ENCODE peak calls at places on chromosomes 1 and 21, in four cellular contexts. L is cardiac fibroblast, U is HFFc6, E is iPS-NIHi11. Z is an unnamed sample.

GRCh38 chr21:25421327-25422028 is 185.8 kb downstream of the MRPL39 start:
- DNase-seq in L (peak; percentile 69), U (peak; percentile 6), E (peak; percentile 48), Z (no peak)

GRCh38 chr1:204074274-204075115 is 1.6 kb downstream of the SOX13 start:
- DNase-seq in L (peak; percentile 65), E (no peak), U (peak; percentile 50), Z (peak; percentile 55)

GRCh38 chr1:185811062-185811709 is 77.0 kb downstream of the HMCN1 start:
- DNase-seq in E (no peak), U (no peak), L (no peak), Z (no peak)

GRCh38 chr1:191875994-191876393 is 282.3 kb upstream of the RGS18 start:
- DNase-seq in U (no peak), L (no peak), E (no peak), Z (no peak)

GRCh38 chr1:33347650-33347992 is 26.7 kb upstream of the A3GALT2 start:
- DNase-seq in L (peak; percentile 71), U (no peak), E (no peak), Z (peak; percentile 47)

GRCh38 chr1:9823943-9824701 is at the start of gene CLSTN1:
- DNase-seq in E (peak; percentile 99), U (peak; percentile 70), L (peak; percentile 86), Z (peak; percentile 75)

GRCh38 chr1:101022294-101022693 is 3.3 kb downstream of the DPH5 start:
- DNase-seq in L (peak; percentile 80), U (peak; percentile 3), E (no peak), Z (no peak)

GRCh38 chr1:172990598-172991215 is 60.0 kb downstream of the TNFSF18 start:
- DNase-seq in L (peak; percentile 84), E (no peak), U (peak; percentile 66), Z (no peak)

GRCh38 chr1:194067772-194068171 is 881.4 kb upstream of the B3GALT2 start:
- DNase-seq in U (peak; percentile 78), L (no peak), E (no peak), Z (no peak)

GRCh38 chr1:203328714-203329122 is 22.2 kb downstream of the FMOD start:
- DNase-seq in E (peak; percentile 59), L (no peak), U (no peak), Z (peak; percentile 54)

GRCh38 chr21:25556087-25556486 is 51.2 kb downstream of the MRPL39 start:
- DNase-seq in U (peak; percentile 33), E (no peak), L (no peak), Z (no peak)

GRCh38 chr1:181898773-181899172 is 162.7 kb downstream of the ZNF648 start:
- DNase-seq in L (no peak), U (no peak), E (no peak), Z (no peak)

GRCh38 chr1:63590161-63590560 is 3.0 kb upstream of the PGM1 start:
- DNase-seq in U (no peak), L (peak; percentile 52), E (no peak), Z (no peak)

GRCh38 chr1:235679644-235680043 is 30.1 kb upstream of the GNG4 start:
- DNase-seq in L (no peak), E (no peak), U (no peak), Z (no peak)

GRCh38 chr1:172154571-172154970 is 265.9 kb upstream of the C1orf105 start:
- DNase-seq in E (no peak), L (peak; percentile 90), U (peak; percentile 81), Z (no peak)

GRCh38 chr1:202593845-202594244 is 116.4 kb downstream of the SYT2 start:
- DNase-seq in U (peak; percentile 27), L (peak; percentile 51), E (no peak), Z (no peak)

GRCh38 chr21:45256912-45257672 is 30.6 kb downstream of the POFUT2 start:
- DNase-seq in U (no peak), E (no peak), L (no peak), Z (no peak)

GRCh38 chr1:71463144-71463543 is 382.3 kb upstream of the ZRANB2 start:
- DNase-seq in L (peak; percentile 54), U (peak; percentile 5), E (no peak), Z (no peak)

GRCh38 chr1:171488190-171488929 is 3.0 kb downstream of the PRRC2C start:
- DNase-seq in L (no peak), E (no peak), U (no peak), Z (no peak)

GRCh38 chr1:11980676-11980972 is 380 bp downstream of the MFN2 start:
- DNase-seq in E (no peak), U (no peak), L (no peak), Z (peak; percentile 53)

GRCh38 chr1:25109527-25109926 is 122.8 kb downstream of the SYF2 start:
- DNase-seq in L (no peak), U (no peak), E (no peak), Z (no peak)

GRCh38 chr1:43346636-43347035 is 9.0 kb downstream of the MPL start:
- DNase-seq in L (no peak), U (no peak), E (no peak), Z (no peak)

GRCh38 chr1:61051455-61052392 is 30.6 kb upstream of the NFIA start:
- DNase-seq in E (no peak), U (no peak), L (peak; percentile 8), Z (no peak)

GRCh38 chr1:145999321-146000024 is 3.1 kb upstream of the TXNIP start:
- DNase-seq in U (no peak), E (no peak), L (no peak), Z (peak; percentile 96)

GRCh38 chr1:50985094-50985493 is 15.0 kb downstream of the CDKN2C start:
- DNase-seq in L (no peak), E (no peak), U (no peak), Z (peak; percentile 92)

GRCh38 chr1:167263784-167264464 is 43.2 kb downstream of the POU2F1 start:
- DNase-seq in E (peak; percentile 7), U (no peak), L (no peak), Z (peak; percentile 25)

GRCh38 chr1:154845879-154846278 is 24.2 kb downstream of the KCNN3 start:
- DNase-seq in L (no peak), E (no peak), U (no peak), Z (peak; percentile 19)

GRCh38 chr1:233025156-233025555 is 74.7 kb downstream of the NTPCR start:
- DNase-seq in E (peak; percentile 81), U (no peak), L (peak; percentile 31), Z (no peak)

GRCh38 chr21:42654179-42654912 is 925 bp downstream of the PDE9A start:
- DNase-seq in L (no peak), U (no peak), E (peak; percentile 75), Z (peak; percentile 52)

GRCh38 chr1:50929376-50929958 is 30.6 kb downstream of the FAF1 start:
- DNase-seq in U (peak; percentile 37), E (peak; percentile 11), L (peak; percentile 68), Z (peak; percentile 15)

GRCh38 chr1:44220001-44220751 is 6.9 kb downstream of the DMAP1 start:
- DNase-seq in E (no peak), L (peak; percentile 74), U (peak; percentile 82), Z (no peak)

GRCh38 chr1:77680173-77680572 is 2.3 kb downstream of the ZZZ3 start:
- DNase-seq in U (no peak), L (peak; percentile 17), E (no peak), Z (no peak)

GRCh38 chr1:22039594-22040347 is 12.7 kb upstream of the CDC42 start:
- DNase-seq in E (peak; percentile 48), L (peak; percentile 67), U (no peak), Z (peak; percentile 99)